ENCODE peak calls at places on chromosomes 6 and 20, in seven cellular contexts. I, T, G, E, S, A and L are unnamed samples.

GRCh38 chr6:79946773-79947190 is 571 bp downstream of the ELOVL4 start:
- DNase-seq in I (peak; percentile 42), T (peak; percentile 18), G (peak; percentile 32), E (peak; percentile 69), S (peak; percentile 7), A (peak; percentile 61), L (peak; percentile 34)

GRCh38 chr6:150710236-150710635 is 110.6 kb downstream of the PLEKHG1 start:
- DNase-seq in I (no peak), T (no peak), G (no peak), E (no peak), S (no peak), A (no peak), L (no peak)

GRCh38 chr20:38162878-38163875 is 1.9 kb downstream of the TGM2 start:
- DNase-seq in I (no peak), T (no peak), G (no peak), E (no peak), S (peak; percentile 60), A (no peak), L (no peak)

GRCh38 chr6:11779308-11780096 is 899 bp upstream of the ADTRP start:
- DNase-seq in I (no peak), T (no peak), G (no peak), E (no peak), S (peak; percentile 29), A (no peak), L (no peak)

GRCh38 chr20:63624486-63624885 is 2.4 kb downstream of the GMEB2 start:
- DNase-seq in I (peak; percentile 70), T (peak; percentile 49), G (no peak), E (no peak), S (peak; percentile 83), A (peak; percentile 55), L (no peak)

GRCh38 chr6:54206510-54206909 is 95.3 kb downstream of the MLIP start:
- DNase-seq in I (no peak), T (no peak), G (no peak), E (no peak), S (no peak), A (no peak), L (no peak)

GRCh38 chr6:25232478-25232877 is 46.7 kb upstream of the CARMIL1 start:
- DNase-seq in I (no peak), T (no peak), G (no peak), E (no peak), S (no peak), A (no peak), L (no peak)

GRCh38 chr6:3849681-3850450 is 693 bp downstream of the FAM50B start:
- DNase-seq in I (no peak), T (no peak), G (no peak), E (peak; percentile 51), S (peak; percentile 6), A (no peak), L (peak; percentile 37)

GRCh38 chr6:123402052-123402451 is 234.7 kb downstream of the TRDN start:
- DNase-seq in I (peak; percentile 24), T (no peak), G (no peak), E (no peak), S (no peak), A (peak; percentile 4), L (no peak)

GRCh38 chr6:73477407-73477806 is 15.9 kb downstream of the MTO1 start:
- DNase-seq in I (no peak), T (no peak), G (no peak), E (no peak), S (no peak), A (no peak), L (no peak)

GRCh38 chr6:108254436-108255410 is 6.1 kb downstream of the SNX3 start:
- DNase-seq in I (no peak), T (no peak), G (no peak), E (no peak), S (no peak), A (no peak), L (no peak)

GRCh38 chr6:81049425-81050042 is 702.9 kb downstream of the TENT5A start:
- DNase-seq in I (peak; percentile 20), T (peak; percentile 8), G (no peak), E (no peak), S (no peak), A (no peak), L (no peak)

GRCh38 chr6:33329058-33329457 is 11.5 kb upstream of the ZBTB22 start:
- DNase-seq in I (no peak), T (no peak), G (no peak), E (no peak), S (no peak), A (no peak), L (no peak)

GRCh38 chr6:28816339-28816908 is 107.4 kb downstream of the TRIM27 start:
- DNase-seq in I (no peak), T (no peak), G (no peak), E (no peak), S (peak; percentile 32), A (no peak), L (no peak)

GRCh38 chr6:118350881-118351430 is 197.1 kb upstream of the PLN start:
- DNase-seq in I (peak; percentile 61), T (peak; percentile 90), G (no peak), E (no peak), S (no peak), A (no peak), L (no peak)

GRCh38 chr6:43060034-43060754 is 763 bp downstream of the KLC4 start:
- DNase-seq in I (no peak), T (no peak), G (no peak), E (no peak), S (peak; percentile 60), A (peak; percentile 79), L (no peak)

GRCh38 chr6:168053957-168054471 is 25.0 kb downstream of the FRMD1 start:
- DNase-seq in I (no peak), T (no peak), G (no peak), E (no peak), S (no peak), A (no peak), L (no peak)

GRCh38 chr20:40667503-40667902 is 21.5 kb downstream of the MAFB start:
- DNase-seq in I (no peak), T (no peak), G (no peak), E (no peak), S (no peak), A (no peak), L (no peak)

GRCh38 chr6:14280766-14281293 is 163.3 kb downstream of the CD83 start:
- DNase-seq in I (no peak), T (no peak), G (no peak), E (peak; percentile 61), S (peak; percentile 20), A (no peak), L (peak; percentile 94)

GRCh38 chr20:57211949-57212889 is 54.2 kb downstream of the BMP7 start:
- DNase-seq in I (peak; percentile 74), T (peak; percentile 84), G (peak; percentile 67), E (peak; percentile 75), S (peak; percentile 88), A (peak; percentile 87), L (peak; percentile 75)

GRCh38 chr6:101761124-101761601 is 367.7 kb downstream of the GRIK2 start:
- DNase-seq in I (peak; percentile 85), T (peak; percentile 79), G (no peak), E (no peak), S (peak; percentile 94), A (no peak), L (no peak)

GRCh38 chr20:62267543-62267942 is 29.2 kb downstream of the OSBPL2 start:
- DNase-seq in I (no peak), T (no peak), G (no peak), E (no peak), S (peak; percentile 86), A (no peak), L (no peak)

GRCh38 chr6:163716690-163717089 is 302.2 kb downstream of the QKI start:
- DNase-seq in I (no peak), T (no peak), G (no peak), E (no peak), S (no peak), A (no peak), L (no peak)

GRCh38 chr6:144087789-144088426 is 7.5 kb downstream of the SF3B5 start:
- DNase-seq in I (no peak), T (no peak), G (no peak), E (no peak), S (no peak), A (peak; percentile 45), L (no peak)

GRCh38 chr6:163757506-163757905 is 343.0 kb downstream of the QKI start:
- DNase-seq in I (no peak), T (no peak), G (no peak), E (no peak), S (peak; percentile 59), A (peak; percentile 73), L (no peak)

GRCh38 chr6:136192917-136193316 is 57.2 kb downstream of the MTFR2 start:
- DNase-seq in I (peak; percentile 46), T (peak; percentile 84), G (no peak), E (no peak), S (no peak), A (no peak), L (no peak)
- H3K4ac ChIP-seq in I (no peak overlapping the region), T (no peak overlapping the region), G (no peak overlapping the region), E (no peak overlapping the region), S (no peak overlapping the region), A (no peak overlapping the region), L (no peak overlapping the region)

GRCh38 chr6:40788661-40789111 is 201.5 kb upstream of the LRFN2 start:
- DNase-seq in I (no peak), T (no peak), G (no peak), E (no peak), S (no peak), A (no peak), L (no peak)
- H2BK5ac ChIP-seq in I (no peak overlapping the region), T (no peak overlapping the region), G (no peak overlapping the region), E (no peak overlapping the region), S (no peak overlapping the region), A (peak overlapping the region; percentile 66), L (no peak overlapping the region)

DNA sequence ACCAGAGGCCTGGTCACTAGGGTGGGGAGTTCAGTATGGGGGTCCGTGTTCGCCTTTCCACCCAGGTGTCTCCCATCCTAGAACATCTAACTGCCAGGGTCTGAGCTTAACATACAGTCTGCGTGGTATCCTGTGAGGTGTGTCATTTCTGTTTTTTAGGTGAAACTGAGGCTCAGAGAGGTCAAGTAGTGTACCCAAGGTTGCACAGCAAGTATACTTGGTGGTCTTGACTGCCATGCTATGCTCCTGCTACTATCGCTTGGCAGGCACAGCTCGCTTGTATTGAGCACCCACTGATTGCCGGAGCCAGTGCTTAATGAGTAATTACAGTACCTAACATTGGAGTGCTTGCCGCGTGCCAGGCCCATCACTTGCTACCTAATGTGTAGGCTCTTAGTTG is 26.2 kb downstream of the GTSF1L start:
- DNase-seq in I (no peak), T (no peak), G (no peak), E (no peak), S (no peak), A (no peak), L (no peak)
- H3K18ac ChIP-seq in I (no peak overlapping the region), T (no peak overlapping the region), G (no peak overlapping the region), E (no peak overlapping the region), S (no peak overlapping the region), A (no peak overlapping the region), L (no peak overlapping the region)

DNA sequence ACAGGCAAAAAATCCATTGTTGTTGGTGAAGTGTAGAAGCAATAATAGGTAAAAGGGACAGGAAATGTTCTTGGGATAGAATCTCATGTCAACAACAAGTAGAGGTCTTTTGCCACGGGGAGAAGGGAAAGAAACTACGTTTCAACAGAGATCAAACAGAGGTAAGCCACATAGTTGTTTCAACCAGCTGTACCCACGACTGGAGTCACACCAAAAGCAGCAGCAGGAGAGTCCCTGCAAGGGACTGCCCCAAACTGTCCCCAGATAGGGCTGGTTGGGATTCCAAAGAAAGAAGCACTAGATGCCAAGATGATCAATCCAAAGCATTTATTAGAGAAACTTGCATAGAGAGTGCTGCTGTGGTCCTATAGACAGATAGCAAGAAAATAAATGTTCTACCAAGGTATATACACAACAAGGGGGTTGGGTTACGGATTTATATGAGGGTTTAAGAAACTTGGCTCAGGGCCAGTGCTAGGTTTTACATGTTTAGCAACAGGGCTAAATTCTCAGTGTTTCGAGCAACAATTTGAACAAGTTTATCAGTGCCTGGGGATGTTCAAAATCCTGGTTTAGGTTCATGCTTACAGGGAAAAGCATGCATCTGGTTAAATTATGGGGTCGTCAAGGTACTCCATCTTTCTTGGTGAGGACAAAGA is 466.5 kb downstream of the MMUT start:
- DNase-seq in I (no peak), T (no peak), G (no peak), E (no peak), S (no peak), A (no peak), L (no peak)
- H3K4ac ChIP-seq in I (no peak overlapping the region), T (no peak overlapping the region), G (no peak overlapping the region), E (no peak overlapping the region), S (no peak overlapping the region), A (no peak overlapping the region), L (no peak overlapping the region)